ENCODE peak calls at places on chromosome 10, in seven cellular contexts. V is NCI-H1436, B is T1000, Y is NCI-H2029, P is D341Med, H is NCI-H345, A is A549. I is an unnamed sample.
A peak's percentile ranks its signal among the peaks of the same experiment; 100 is the strongest.

GRCh38 chr10:118311505-118311904 is 30.6 kb downstream of the FAM204A start:
- DNase-seq in V (no peak), B (no peak), Y (no peak), P (no peak), H (no peak), A (no peak), I (no peak)

GRCh38 chr10:62424026-62424425 is 49.9 kb downstream of the ZNF365 start:
- DNase-seq in V (no peak), B (no peak), Y (no peak), P (no peak), H (no peak), A (no peak), I (no peak)

GRCh38 chr10:118256209-118256608 is 85.9 kb downstream of the FAM204A start:
- DNase-seq in V (no peak), B (no peak), Y (no peak), P (no peak), H (no peak), A (no peak), I (no peak)

GRCh38 chr10:110171032-110171431 is 36.4 kb upstream of the MXI1 start:
- DNase-seq in V (no peak), B (no peak), Y (no peak), P (no peak), H (no peak), A (no peak), I (no peak)

GRCh38 chr10:18071591-18071990 is 68.6 kb upstream of the CACNB2 start:
- DNase-seq in V (no peak), B (no peak), Y (no peak), P (no peak), H (no peak), A (no peak), I (no peak)

GRCh38 chr10:78520737-78521430 is 487.2 kb downstream of the RPS24 start:
- DNase-seq in V (peak; percentile 53), B (no peak), Y (no peak), P (no peak), H (peak; percentile 21), A (peak; percentile 85), I (no peak)

GRCh38 chr10:79308016-79308415 is 39.3 kb upstream of the PPIF start:
- DNase-seq in V (no peak), B (no peak), Y (no peak), P (no peak), H (no peak), A (no peak), I (no peak)

GRCh38 chr10:91652364-91652763 is 19.5 kb upstream of the PPP1R3C start:
- DNase-seq in V (no peak), B (peak; percentile 83), Y (no peak), P (no peak), H (no peak), A (peak; percentile 76), I (no peak)

GRCh38 chr10:69839696-69840345 is 38.1 kb downstream of the COL13A1 start:
- DNase-seq in V (no peak), B (no peak), Y (peak; percentile 13), P (no peak), H (no peak), A (no peak), I (no peak)

GRCh38 chr10:32049113-32049512 is 7.1 kb downstream of the KIF5B start:
- DNase-seq in V (no peak), B (no peak), Y (no peak), P (no peak), H (no peak), A (no peak), I (no peak)

GRCh38 chr10:14056545-14057332 is 274.0 kb downstream of the FRMD4A start:
- DNase-seq in V (no peak), B (peak; percentile 76), Y (no peak), P (no peak), H (no peak), A (no peak), I (no peak)

GRCh38 chr10:14074062-14074884 is 256.5 kb downstream of the FRMD4A start:
- DNase-seq in V (no peak), B (peak; percentile 100), Y (peak; percentile 21), P (no peak), H (peak; percentile 93), A (peak; percentile 81), I (peak; percentile 90)

GRCh38 chr10:100847440-100847839 is 65.3 kb upstream of the SLF2 start:
- DNase-seq in V (no peak), B (no peak), Y (no peak), P (no peak), H (no peak), A (peak; percentile 45), I (no peak)

GRCh38 chr10:113905756-113906155 is 51.3 kb downstream of the NHLRC2 start:
- DNase-seq in V (no peak), B (no peak), Y (no peak), P (no peak), H (no peak), A (no peak), I (no peak)

GRCh38 chr10:93363891-93364648 is 118.1 kb downstream of the MYOF start:
- DNase-seq in V (no peak), B (no peak), Y (no peak), P (no peak), H (no peak), A (no peak), I (no peak)

GRCh38 chr10:110765513-110766375 is 106.0 kb upstream of the PDCD4 start:
- DNase-seq in V (no peak), B (no peak), Y (no peak), P (no peak), H (no peak), A (no peak), I (no peak)

GRCh38 chr10:88161070-88161469 is 297.6 kb downstream of the PTEN start:
- DNase-seq in V (no peak), B (no peak), Y (no peak), P (no peak), H (no peak), A (no peak), I (no peak)

GRCh38 chr10:13502384-13502783 is 26.4 kb downstream of the BEND7 start:
- DNase-seq in V (no peak), B (no peak), Y (no peak), P (no peak), H (no peak), A (no peak), I (no peak)

GRCh38 chr10:112649492-112650152 is 202.6 kb downstream of the VTI1A start:
- DNase-seq in V (no peak), B (no peak), Y (no peak), P (no peak), H (no peak), A (peak; percentile 26), I (no peak)

GRCh38 chr10:77836299-77836820 is 90.2 kb downstream of the DLG5 start:
- DNase-seq in V (peak; percentile 31), B (no peak), Y (no peak), P (no peak), H (no peak), A (peak; percentile 29), I (peak; percentile 48)

GRCh38 chr10:91210435-91210834 is 10.0 kb upstream of the PCGF5 start:
- DNase-seq in V (peak; percentile 97), B (no peak), Y (peak; percentile 86), P (no peak), H (peak; percentile 96), A (no peak), I (peak; percentile 92)

GRCh38 chr10:131667047-131667446 is 233.8 kb upstream of the PPP2R2D start:
- DNase-seq in V (no peak), B (no peak), Y (no peak), P (no peak), H (no peak), A (no peak), I (no peak)

GRCh38 chr10:66586073-66586472 is 339.8 kb upstream of the LRRTM3 start:
- DNase-seq in V (no peak), B (no peak), Y (no peak), P (no peak), H (no peak), A (no peak), I (no peak)

GRCh38 chr10:88582806-88583583 is at the start of gene RNLS:
- DNase-seq in V (peak; percentile 60), B (no peak), Y (peak; percentile 37), P (peak; percentile 2), H (peak; percentile 77), A (peak; percentile 74), I (no peak)

GRCh38 chr10:21496285-21497176 is 29.0 kb downstream of the SKIDA1 start:
- DNase-seq in V (peak; percentile 51), B (peak; percentile 98), Y (no peak), P (peak; percentile 81), H (peak; percentile 39), A (peak; percentile 78), I (peak; percentile 39)

GRCh38 chr10:122854648-122855047 is 9.0 kb upstream of the CUZD1 start:
- DNase-seq in V (no peak), B (peak; percentile 46), Y (no peak), P (no peak), H (no peak), A (peak; percentile 64), I (no peak)

GRCh38 chr10:44310762-44311562 is 73.9 kb downstream of the CXCL12 start:
- DNase-seq in V (no peak), B (no peak), Y (peak; percentile 29), P (no peak), H (no peak), A (peak; percentile 69), I (no peak)

GRCh38 chr10:77405771-77406241 is 231.8 kb downstream of the KCNMA1 start:
- DNase-seq in V (peak; percentile 52), B (peak; percentile 51), Y (peak; percentile 66), P (peak; percentile 55), H (peak; percentile 90), A (peak; percentile 78), I (peak; percentile 73)

GRCh38 chr10:69272620-69273019 is 5.7 kb upstream of the HK1 start:
- DNase-seq in V (no peak), B (no peak), Y (no peak), P (no peak), H (no peak), A (no peak), I (no peak)

GRCh38 chr10:91389636-91390512 is 20.3 kb upstream of the HECTD2 start:
- DNase-seq in V (peak; percentile 74), B (no peak), Y (peak; percentile 45), P (peak; percentile 24), H (peak; percentile 53), A (peak; percentile 64), I (peak; percentile 29)

GRCh38 chr10:125411724-125412123 is 251.4 kb upstream of the CTBP2 start:
- DNase-seq in V (no peak), B (no peak), Y (no peak), P (no peak), H (no peak), A (no peak), I (no peak)

I was measured in COR-L47.